ENCODE peak calls at places on chromosome 10, in four cellular contexts. K is HepG2, D is HCT116, E is K562. L is an unnamed sample.

GRCh38 chr10:8181496-8182174 is 127.1 kb downstream of the GATA3 start:
- DNase-seq in K (peak), D (no peak), E (no peak), L (no peak)

GRCh38 chr10:12587408-12587807 is 238.1 kb downstream of the CAMK1D start:
- DNase-seq in D (no peak), E (no peak), K (no peak), L (no peak)

GRCh38 chr10:62373639-62373994 is 552 bp upstream of the ZNF365 start:
- DNase-seq in E (no peak), D (no peak), K (no peak), L (no peak)

GRCh38 chr10:97000487-97001182 is 168.5 kb downstream of the LCOR start:
- DNase-seq in E (no peak), K (peak), D (no peak), L (no peak)

GRCh38 chr10:112562803-112563663 is 116.0 kb downstream of the VTI1A start:
- DNase-seq in D (no peak), K (peak), E (no peak), L (no peak)

GRCh38 chr10:34464000-34464399 is 351.1 kb downstream of the PARD3 start:
- DNase-seq in E (no peak), K (no peak), D (no peak), L (no peak)

GRCh38 chr10:100307716-100308115 is 21.2 kb upstream of the BLOC1S2 start:
- DNase-seq in D (no peak), K (no peak), E (no peak), L (no peak)

GRCh38 chr10:15293862-15294835 is 76.9 kb downstream of the FAM171A1 start:
- DNase-seq in E (no peak), K (no peak), D (no peak), L (no peak)

GRCh38 chr10:7111574-7111973 is 299.3 kb downstream of the SFMBT2 start:
- DNase-seq in K (no peak), D (no peak), E (no peak), L (no peak)

GRCh38 chr10:70690584-70690983 is 18.3 kb downstream of the ADAMTS14 start:
- DNase-seq in E (no peak), K (no peak), D (no peak), L (no peak)

GRCh38 chr10:65719790-65720189 is 1206.0 kb upstream of the LRRTM3 start:
- DNase-seq in K (no peak), D (no peak), E (no peak), L (no peak)

GRCh38 chr10:52409928-52410327 is 95.8 kb downstream of the DKK1 start:
- DNase-seq in K (no peak), D (no peak), E (no peak), L (no peak)

GRCh38 chr10:80137031-80137712 is 4.6 kb downstream of the PLAC9 start:
- DNase-seq in E (no peak), K (no peak), D (no peak), L (no peak)

DNA sequence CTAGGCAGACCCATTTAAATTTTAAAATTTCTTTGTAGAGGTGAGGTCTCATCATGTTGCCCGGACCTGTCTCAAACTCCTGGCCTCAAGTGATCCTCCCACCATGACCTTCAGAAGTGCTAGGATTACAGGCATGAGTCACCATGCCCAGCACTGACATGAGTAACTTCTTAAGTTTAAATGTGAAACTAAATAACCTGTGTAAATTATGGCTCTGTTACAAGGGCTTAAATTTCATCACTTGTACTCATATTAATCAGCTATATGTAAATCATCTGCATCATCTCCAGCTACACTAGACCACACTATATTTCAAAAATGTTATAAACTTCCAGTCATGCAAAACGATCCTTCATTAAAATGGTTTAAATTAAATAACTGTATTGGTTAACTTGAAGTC is 56.1 kb downstream of the ATAD1 start:
- DNase-seq in D (peak), K (peak), E (no peak), L (peak)
- TF ChIP-seq TCF7L2 in D (peak), K (no peak), E (no peak), L (no peak)

GRCh38 chr10:89352039-89352597 is 24.3 kb downstream of the IFIT3 start:
- DNase-seq in E (no peak), K (peak), D (peak), L (no peak)
- TF ChIP-seq TCF7L2 in E (no peak), K (no peak), D (no peak), L (no peak)

GRCh38 chr10:72075184-72076115 is 12.9 kb downstream of the SPOCK2 start:
- DNase-seq in D (no peak), K (no peak), E (no peak), L (no peak)
- TF ChIP-seq TCF7L2 in D (no peak), K (no peak), E (no peak), L (no peak)

DNA sequence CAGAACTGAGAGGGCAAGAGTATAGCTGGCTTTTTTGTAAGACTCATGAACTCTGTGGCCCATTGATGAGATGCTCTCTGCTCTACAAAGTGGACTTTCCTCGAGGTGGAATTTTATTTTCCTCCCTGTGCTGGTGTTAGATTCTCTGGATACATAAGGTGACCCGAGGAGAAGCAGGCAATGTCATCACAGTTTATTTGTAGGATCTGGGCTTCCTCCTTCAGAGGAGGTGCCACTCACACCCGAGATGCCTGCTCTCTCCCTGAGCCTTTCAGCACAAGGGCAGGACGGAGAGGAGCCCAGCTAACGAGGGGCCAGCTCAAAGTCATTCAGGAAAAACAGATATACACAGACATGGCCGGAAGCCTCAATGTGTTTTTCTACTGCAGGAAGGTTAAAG is 103.0 kb downstream of the KIAA1217 start:
- DNase-seq in E (no peak), D (no peak), K (no peak), L (no peak)
- TF ChIP-seq TCF7L2 in E (no peak), D (no peak), K (no peak), L (no peak)

GRCh38 chr10:30103595-30104310 is 44.4 kb upstream of the JCAD start:
- DNase-seq in D (no peak), E (no peak), K (no peak), L (no peak)

GRCh38 chr10:30111340-30111980 is 52.1 kb upstream of the JCAD start:
- DNase-seq in E (no peak), K (no peak), D (no peak), L (no peak)

DNA sequence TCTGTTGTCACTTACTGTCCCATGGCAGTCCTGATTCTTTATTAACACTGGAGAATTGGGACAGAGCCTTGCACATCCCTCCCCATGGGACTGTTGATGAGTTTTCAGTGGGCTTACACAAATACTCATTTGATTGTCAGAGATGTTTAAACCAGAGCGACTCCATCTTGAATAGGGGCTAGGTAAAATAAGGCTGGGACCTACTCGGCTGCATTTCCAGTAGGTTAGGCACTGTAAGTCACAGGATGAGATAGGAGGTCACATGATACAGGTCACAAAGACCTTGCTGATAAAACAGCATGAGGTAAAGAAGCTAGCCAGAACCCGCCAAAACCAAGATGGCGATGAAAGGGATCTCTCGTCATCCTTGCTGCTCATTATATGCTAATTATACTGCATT is 47.6 kb upstream of the JCAD start:
- DNase-seq in K (no peak), D (no peak), E (no peak), L (no peak)
- TF ChIP-seq TCF7L2 in K (no peak), D (no peak), E (no peak), L (no peak)

GRCh38 chr10:4109469-4109868 is 324.5 kb upstream of the KLF6 start:
- DNase-seq in D (no peak), K (no peak), E (no peak), L (no peak)
- TF ChIP-seq TCF7L2 in D (no peak), K (no peak), E (no peak), L (no peak)

GRCh38 chr10:102853944-102854694 is at the start of gene BORCS7:
- DNase-seq in E (peak), D (peak), K (peak), L (peak)

GRCh38 chr10:102859911-102860310 is 5.9 kb downstream of the BORCS7 start:
- DNase-seq in D (no peak), E (no peak), K (no peak), L (no peak)

DNA sequence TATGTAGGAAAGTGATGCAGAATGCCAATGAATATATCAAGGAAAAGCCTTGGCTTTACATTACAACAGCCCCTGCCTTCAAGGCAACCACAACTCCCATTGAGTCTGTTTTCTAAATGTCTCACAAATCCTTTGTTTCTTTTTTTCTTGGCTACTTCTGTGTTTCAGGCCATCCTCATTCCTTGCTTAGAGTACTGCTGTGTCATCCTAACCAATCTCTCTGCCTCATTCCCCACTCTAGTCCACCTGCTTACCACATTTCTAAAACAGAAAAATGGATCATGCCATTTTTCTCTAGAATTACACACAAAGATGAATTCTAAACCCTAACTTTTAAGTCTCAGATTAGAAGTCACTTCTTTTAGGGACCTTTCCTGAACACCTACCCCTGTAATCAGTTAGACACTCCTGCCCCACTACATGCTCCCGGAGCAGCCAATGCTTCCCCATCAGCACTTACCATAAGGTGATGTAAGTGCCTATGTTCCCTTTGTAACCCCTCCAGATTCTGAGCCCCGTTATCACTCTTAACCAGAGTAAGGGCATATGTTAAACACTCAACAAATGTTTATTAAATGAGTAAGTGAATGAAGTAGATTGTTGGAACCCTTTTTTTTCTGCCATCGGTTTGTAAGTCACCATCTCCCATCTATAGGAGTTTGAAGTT is 2.8 kb downstream of the BORCS7 start:
- DNase-seq in D (no peak), K (no peak), E (no peak), L (no peak)
- TF ChIP-seq TCF7L2 in D (no peak), K (no peak), E (no peak), L (no peak)

DNA sequence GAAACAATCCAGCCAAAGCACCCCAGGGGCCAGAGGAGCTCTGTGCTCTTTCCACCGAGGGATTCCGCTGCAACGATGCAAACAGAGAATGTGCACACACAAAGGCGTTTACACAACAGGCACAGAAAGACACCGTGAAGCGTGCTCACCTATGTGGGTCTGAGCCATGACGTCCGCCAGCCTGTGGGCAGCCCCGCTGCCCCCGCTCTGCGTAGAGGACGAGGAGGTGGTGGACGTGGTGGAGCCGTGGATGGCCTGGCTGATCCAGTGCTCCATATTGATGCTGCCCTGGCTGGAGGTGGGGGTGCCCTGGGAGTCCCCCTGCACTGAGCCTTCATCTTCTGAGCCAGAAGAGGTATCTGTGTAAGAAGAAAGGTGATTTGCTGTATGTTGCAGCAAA is 266.8 kb downstream of the DIP2C start:
- DNase-seq in D (no peak), E (no peak), K (no peak), L (no peak)
- TF ChIP-seq TCF7L2 in D (no peak), E (no peak), K (no peak), L (no peak)